ENCODE peak calls at places on chromosomes 6 and 20, in six cellular contexts. G, D, P, H, I and E are unnamed samples.

GRCh38 chr6:44828780-44829179 is 441.3 kb downstream of the CDC5L start:
- DNase-seq in D (no peak), H (no peak), P (no peak), G (no peak), I (no peak), E (no peak)

GRCh38 chr20:33032555-33032954 is 1.1 kb downstream of the BPIFB6 start:
- DNase-seq in D (no peak), P (no peak), I (no peak), G (no peak), H (no peak), E (no peak)

GRCh38 chr6:79717989-79718388 is 86.9 kb downstream of the SH3BGRL2 start:
- DNase-seq in D (no peak), I (no peak), G (no peak), P (no peak), H (no peak), E (no peak)

GRCh38 chr6:88380618-88381288 is 214.6 kb upstream of the CNR1 start:
- DNase-seq in H (peak; percentile 41), D (peak; percentile 79), I (no peak), G (no peak), P (no peak), E (peak; percentile 44)

GRCh38 chr6:37320649-37321048 is 33.1 kb upstream of the RNF8 start:
- DNase-seq in D (no peak), G (no peak), H (no peak), P (no peak), I (no peak), E (no peak)

GRCh38 chr20:62709537-62709905 is 885 bp downstream of the NTSR1 start:
- DNase-seq in G (no peak), I (no peak), H (no peak), P (no peak), D (no peak), E (no peak)

GRCh38 chr6:79648315-79648714 is 17.2 kb downstream of the SH3BGRL2 start:
- DNase-seq in G (no peak), D (no peak), H (no peak), I (no peak), P (no peak), E (no peak)

GRCh38 chr20:43642548-43642947 is 24.4 kb upstream of the MYBL2 start:
- DNase-seq in H (no peak), I (no peak), G (no peak), D (no peak), P (no peak), E (no peak)

GRCh38 chr20:428658-429200 is 20.6 kb downstream of the RBCK1 start:
- DNase-seq in D (no peak), P (no peak), H (no peak), G (no peak), I (no peak), E (no peak)

GRCh38 chr6:40918035-40918651 is 120.9 kb downstream of the UNC5CL start:
- DNase-seq in I (no peak), H (no peak), G (no peak), P (no peak), D (no peak), E (no peak)

GRCh38 chr6:170311696-170312095 is 5.1 kb downstream of the FAM120B start:
- DNase-seq in D (no peak), G (no peak), P (no peak), I (no peak), H (no peak), E (peak; percentile 22)

GRCh38 chr20:38268115-38268514 is 7.6 kb upstream of the KIAA1755 start:
- DNase-seq in H (no peak), P (no peak), D (no peak), I (no peak), G (no peak), E (no peak)

GRCh38 chr6:121135425-121135824 is 198.9 kb downstream of the TBC1D32 start:
- DNase-seq in D (no peak), P (no peak), I (no peak), G (no peak), H (no peak), E (no peak)

GRCh38 chr20:58842276-58842675 is 8.4 kb downstream of the GNAS-AS1 start:
- DNase-seq in P (no peak), D (no peak), G (no peak), H (no peak), I (no peak), E (no peak)

GRCh38 chr6:130178692-130179091 is 44.1 kb downstream of the SAMD3 start:
- DNase-seq in I (no peak), P (no peak), D (peak; percentile 88), G (peak; percentile 68), H (peak; percentile 94), E (peak; percentile 95)

GRCh38 chr6:26312096-26312463 is 52.9 kb upstream of the BTN3A2 start:
- DNase-seq in D (no peak), H (no peak), G (no peak), P (no peak), I (no peak), E (no peak)

GRCh38 chr6:3228791-3229565 is 1.5 kb upstream of the TUBB2B start:
- DNase-seq in I (no peak), G (no peak), H (no peak), D (no peak), P (no peak), E (peak; percentile 39)

GRCh38 chr20:9160760-9161159 is 91.9 kb downstream of the PLCB4 start:
- DNase-seq in D (no peak), G (no peak), I (no peak), P (no peak), H (peak; percentile 22), E (no peak)

GRCh38 chr20:44583179-44583578 is 800 bp downstream of the PKIG start:
- DNase-seq in I (no peak), D (no peak), P (no peak), H (no peak), G (no peak), E (no peak)

GRCh38 chr20:17495826-17496225 is 35.4 kb downstream of the BFSP1 start:
- DNase-seq in P (no peak), D (no peak), G (no peak), I (no peak), H (no peak), E (no peak)

GRCh38 chr6:38973178-38974057 is 75.2 kb upstream of the GLP1R start:
- DNase-seq in H (peak; percentile 81), D (peak; percentile 87), P (no peak), G (peak; percentile 72), I (no peak), E (peak; percentile 89)

GRCh38 chr20:62921119-62921687 is 5.1 kb downstream of the DIDO1 start:
- DNase-seq in H (peak; percentile 45), D (peak; percentile 66), I (no peak), G (peak; percentile 49), P (no peak), E (peak; percentile 78)

GRCh38 chr6:149062653-149063348 is 254.7 kb upstream of the TAB2 start:
- DNase-seq in P (no peak), I (no peak), H (no peak), D (no peak), G (no peak), E (no peak)

GRCh38 chr6:31780507-31781243 is 3.5 kb upstream of the VWA7 start:
- DNase-seq in P (no peak), H (no peak), I (no peak), G (no peak), D (no peak), E (no peak)

GRCh38 chr20:37327748-37328147 is 18.2 kb upstream of the SRC start:
- DNase-seq in H (peak; percentile 95), D (peak; percentile 41), G (no peak), P (peak; percentile 75), I (peak; percentile 94), E (no peak)

GRCh38 chr6:168499045-168499650 is 58.2 kb downstream of the SMOC2 start:
- DNase-seq in H (no peak), I (no peak), D (no peak), P (no peak), G (no peak), E (no peak)

GRCh38 chr6:165931675-165932074 is 236.0 kb downstream of the TBXT start:
- DNase-seq in P (no peak), D (no peak), G (no peak), I (no peak), H (no peak), E (no peak)

GRCh38 chr6:137981758-137982157 is 114.7 kb downstream of the TNFAIP3 start:
- DNase-seq in G (no peak), H (no peak), P (no peak), D (no peak), I (no peak), E (no peak)

GRCh38 chr20:43721097-43721428 is 5.7 kb downstream of the GTSF1L start:
- DNase-seq in I (no peak), P (no peak), D (no peak), G (no peak), H (no peak), E (no peak)

GRCh38 chr6:83592770-83593394 is 80.5 kb downstream of the PRSS35 start:
- DNase-seq in P (no peak), I (no peak), D (peak; percentile 28), H (peak; percentile 14), G (peak; percentile 26), E (peak; percentile 42)

GRCh38 chr6:114052141-114052540 is 81.2 kb upstream of the HDAC2 start:
- DNase-seq in H (no peak), P (no peak), I (no peak), D (no peak), G (no peak), E (no peak)

GRCh38 chr20:2851086-2851485 is 10.5 kb downstream of the VPS16 start:
- DNase-seq in G (no peak), H (no peak), D (no peak), I (no peak), P (no peak), E (no peak)

GRCh38 chr20:25706793-25707192 is 10.1 kb upstream of the ZNF337 start:
- DNase-seq in G (no peak), I (no peak), H (no peak), D (no peak), P (no peak), E (no peak)

DNA sequence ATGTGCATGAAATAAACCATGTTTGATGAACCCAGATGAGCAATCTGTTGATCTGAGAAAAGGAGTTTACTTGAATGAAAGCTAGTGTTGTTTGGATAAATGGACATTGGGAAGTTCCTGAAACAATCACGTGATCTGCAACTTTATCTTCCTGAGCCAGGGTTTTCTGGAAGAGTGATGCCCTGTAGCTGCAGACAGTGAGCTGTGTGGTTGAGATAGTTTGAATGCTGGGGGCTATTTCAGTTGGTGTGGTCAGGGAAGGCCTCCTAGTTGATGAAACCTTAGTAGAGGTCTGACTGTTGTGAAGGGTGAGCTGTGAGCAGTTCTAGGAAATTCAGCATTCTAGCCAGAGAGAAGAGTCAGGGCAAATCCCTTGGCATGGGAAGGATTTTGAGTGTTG is 643.7 kb downstream of the UTRN start:
- DNase-seq in D (no peak), P (no peak), H (peak; percentile 17), G (no peak), I (no peak), E (no peak)
- TF ChIP-seq CTCF in D (no peak), P (no peak), H (no peak), G (no peak), I (no peak), E (no peak)

GRCh38 chr6:30690403-30691207 is at the start of gene NRM:
- DNase-seq in I (peak; percentile 92), H (peak; percentile 85), P (peak; percentile 77), G (no peak), D (peak; percentile 86), E (peak; percentile 74)
- H3K4me3 ChIP-seq in I (peak within 1 kb of the TSS; percentile 73), H (peak within 1 kb of the TSS; percentile 92), P (peak within 1 kb of the TSS; percentile 79), G (peak within 1 kb of the TSS; percentile 58), D (peak within 1 kb of the TSS; percentile 77), E (peak within 1 kb of the TSS; percentile 69)

GRCh38 chr20:4866429-4866828 is 134.9 kb downstream of the SLC23A2 start:
- DNase-seq in I (no peak), P (no peak), D (no peak), H (no peak), G (no peak), E (no peak)
- TF ChIP-seq CTCF in I (no peak), P (no peak), D (no peak), H (no peak), G (no peak), E (no peak)

GRCh38 chr20:3933126-3933684 is 44.0 kb downstream of the PANK2 start:
- DNase-seq in H (no peak), I (no peak), D (no peak), P (no peak), G (no peak), E (no peak)
- H3K4me3 ChIP-seq in H (no peak overlapping the region), I (peak overlapping the region; percentile 47), D (no peak overlapping the region), P (peak overlapping the region; percentile 46), G (no peak overlapping the region), E (no peak overlapping the region)